ENCODE peak calls at places on chromosomes 4 and X, in seven cellular contexts. One of them, this sample, is unnamed.

GRCh38 chr4:25007608-25008007 is 23.1 kb downstream of the LGI2 start:
- DNase-seq in activated CD4-positive, alpha-beta T cell treated with anti-CD3 and anti-CD28 coated beads, Interleukin-2, amount 10 ng/mL, durations not matched to agents 7 days and 5 days: no peak
- DNase-seq in stimulated activated CD8-positive, alpha-beta memory T cell treated with anti-CD3 and anti-CD28 coated beads, Interleukin-7, amount 100 ng/mL, for 24 hours: no peak
- DNase-seq in NCI-H2081: no peak
- DNase-seq in NCI-H69: no peak
- DNase-seq in Jurkat, Clone E6-1: no peak
- DNase-seq in hepatocyte: no peak
- DNase-seq in this sample: no peak

GRCh38 chr4:100118213-100118612 is 72.1 kb downstream of the DDIT4L start:
- DNase-seq in activated CD4-positive, alpha-beta T cell treated with anti-CD3 and anti-CD28 coated beads, Interleukin-2, amount 10 ng/mL, durations not matched to agents 7 days and 5 days: no peak
- DNase-seq in stimulated activated CD8-positive, alpha-beta memory T cell treated with anti-CD3 and anti-CD28 coated beads, Interleukin-7, amount 100 ng/mL, for 24 hours: no peak
- DNase-seq in NCI-H2081: no peak
- DNase-seq in NCI-H69: peak
- DNase-seq in Jurkat, Clone E6-1: no peak
- DNase-seq in hepatocyte: no peak
- DNase-seq in this sample: peak

GRCh38 chr4:176849076-176849475 is 56.4 kb upstream of the VEGFC start:
- DNase-seq in activated CD4-positive, alpha-beta T cell treated with anti-CD3 and anti-CD28 coated beads, Interleukin-2, amount 10 ng/mL, durations not matched to agents 7 days and 5 days: no peak
- DNase-seq in stimulated activated CD8-positive, alpha-beta memory T cell treated with anti-CD3 and anti-CD28 coated beads, Interleukin-7, amount 100 ng/mL, for 24 hours: no peak
- DNase-seq in NCI-H2081: no peak
- DNase-seq in NCI-H69: no peak
- DNase-seq in Jurkat, Clone E6-1: no peak
- DNase-seq in hepatocyte: no peak
- DNase-seq in this sample: no peak

GRCh38 chr4:156672492-156672891 is 299.1 kb downstream of the PDGFC start:
- DNase-seq in activated CD4-positive, alpha-beta T cell treated with anti-CD3 and anti-CD28 coated beads, Interleukin-2, amount 10 ng/mL, durations not matched to agents 7 days and 5 days: no peak
- DNase-seq in stimulated activated CD8-positive, alpha-beta memory T cell treated with anti-CD3 and anti-CD28 coated beads, Interleukin-7, amount 100 ng/mL, for 24 hours: no peak
- DNase-seq in NCI-H2081: no peak
- DNase-seq in NCI-H69: peak
- DNase-seq in Jurkat, Clone E6-1: no peak
- DNase-seq in hepatocyte: no peak
- DNase-seq in this sample: peak

GRCh38 chr4:96016615-96017299 is 176.9 kb downstream of the PDHA2 start:
- DNase-seq in activated CD4-positive, alpha-beta T cell treated with anti-CD3 and anti-CD28 coated beads, Interleukin-2, amount 10 ng/mL, durations not matched to agents 7 days and 5 days: no peak
- DNase-seq in stimulated activated CD8-positive, alpha-beta memory T cell treated with anti-CD3 and anti-CD28 coated beads, Interleukin-7, amount 100 ng/mL, for 24 hours: no peak
- DNase-seq in NCI-H2081: no peak
- DNase-seq in NCI-H69: no peak
- DNase-seq in Jurkat, Clone E6-1: no peak
- DNase-seq in hepatocyte: peak
- DNase-seq in this sample: no peak

GRCh38 chrX:15416133-15416993 is 32.1 kb upstream of the VEGFD start:
- DNase-seq in activated CD4-positive, alpha-beta T cell treated with anti-CD3 and anti-CD28 coated beads, Interleukin-2, amount 10 ng/mL, durations not matched to agents 7 days and 5 days: no peak
- DNase-seq in stimulated activated CD8-positive, alpha-beta memory T cell treated with anti-CD3 and anti-CD28 coated beads, Interleukin-7, amount 100 ng/mL, for 24 hours: no peak
- DNase-seq in NCI-H2081: no peak
- DNase-seq in NCI-H69: no peak
- DNase-seq in Jurkat, Clone E6-1: no peak
- DNase-seq in hepatocyte: no peak
- DNase-seq in this sample: no peak

GRCh38 chrX:15930585-15930984 is 76.0 kb upstream of the AP1S2 start:
- DNase-seq in activated CD4-positive, alpha-beta T cell treated with anti-CD3 and anti-CD28 coated beads, Interleukin-2, amount 10 ng/mL, durations not matched to agents 7 days and 5 days: no peak
- DNase-seq in stimulated activated CD8-positive, alpha-beta memory T cell treated with anti-CD3 and anti-CD28 coated beads, Interleukin-7, amount 100 ng/mL, for 24 hours: no peak
- DNase-seq in NCI-H2081: peak
- DNase-seq in NCI-H69: peak
- DNase-seq in Jurkat, Clone E6-1: peak
- DNase-seq in hepatocyte: peak
- DNase-seq in this sample: peak

GRCh38 chr4:150251752-150252190 is 173.5 kb downstream of the DCLK2 start:
- DNase-seq in activated CD4-positive, alpha-beta T cell treated with anti-CD3 and anti-CD28 coated beads, Interleukin-2, amount 10 ng/mL, durations not matched to agents 7 days and 5 days: no peak
- DNase-seq in stimulated activated CD8-positive, alpha-beta memory T cell treated with anti-CD3 and anti-CD28 coated beads, Interleukin-7, amount 100 ng/mL, for 24 hours: no peak
- DNase-seq in NCI-H2081: no peak
- DNase-seq in NCI-H69: peak
- DNase-seq in Jurkat, Clone E6-1: no peak
- DNase-seq in hepatocyte: no peak
- DNase-seq in this sample: peak

GRCh38 chr4:25875281-25875745 is 12.5 kb upstream of the SEL1L3 start:
- DNase-seq in activated CD4-positive, alpha-beta T cell treated with anti-CD3 and anti-CD28 coated beads, Interleukin-2, amount 10 ng/mL, durations not matched to agents 7 days and 5 days: no peak
- DNase-seq in stimulated activated CD8-positive, alpha-beta memory T cell treated with anti-CD3 and anti-CD28 coated beads, Interleukin-7, amount 100 ng/mL, for 24 hours: no peak
- DNase-seq in NCI-H2081: no peak
- DNase-seq in NCI-H69: no peak
- DNase-seq in Jurkat, Clone E6-1: no peak
- DNase-seq in hepatocyte: no peak
- DNase-seq in this sample: no peak

GRCh38 chr4:38073596-38074234 is 113.5 kb downstream of the PTTG2 start:
- DNase-seq in activated CD4-positive, alpha-beta T cell treated with anti-CD3 and anti-CD28 coated beads, Interleukin-2, amount 10 ng/mL, durations not matched to agents 7 days and 5 days: no peak
- DNase-seq in stimulated activated CD8-positive, alpha-beta memory T cell treated with anti-CD3 and anti-CD28 coated beads, Interleukin-7, amount 100 ng/mL, for 24 hours: no peak
- DNase-seq in NCI-H2081: no peak
- DNase-seq in NCI-H69: no peak
- DNase-seq in Jurkat, Clone E6-1: no peak
- DNase-seq in hepatocyte: no peak
- DNase-seq in this sample: no peak

GRCh38 chr4:113179091-113179490 is 129.6 kb downstream of the ANK2 start:
- DNase-seq in activated CD4-positive, alpha-beta T cell treated with anti-CD3 and anti-CD28 coated beads, Interleukin-2, amount 10 ng/mL, durations not matched to agents 7 days and 5 days: no peak
- DNase-seq in stimulated activated CD8-positive, alpha-beta memory T cell treated with anti-CD3 and anti-CD28 coated beads, Interleukin-7, amount 100 ng/mL, for 24 hours: no peak
- DNase-seq in NCI-H2081: no peak
- DNase-seq in NCI-H69: no peak
- DNase-seq in Jurkat, Clone E6-1: no peak
- DNase-seq in hepatocyte: no peak
- DNase-seq in this sample: no peak

GRCh38 chr4:6435010-6435409 is 37.4 kb downstream of the PPP2R2C start:
- DNase-seq in activated CD4-positive, alpha-beta T cell treated with anti-CD3 and anti-CD28 coated beads, Interleukin-2, amount 10 ng/mL, durations not matched to agents 7 days and 5 days: no peak
- DNase-seq in stimulated activated CD8-positive, alpha-beta memory T cell treated with anti-CD3 and anti-CD28 coated beads, Interleukin-7, amount 100 ng/mL, for 24 hours: no peak
- DNase-seq in NCI-H2081: no peak
- DNase-seq in NCI-H69: no peak
- DNase-seq in Jurkat, Clone E6-1: no peak
- DNase-seq in hepatocyte: no peak
- DNase-seq in this sample: no peak

GRCh38 chr4:8231551-8232049 is 32.5 kb downstream of the SH3TC1 start:
- DNase-seq in activated CD4-positive, alpha-beta T cell treated with anti-CD3 and anti-CD28 coated beads, Interleukin-2, amount 10 ng/mL, durations not matched to agents 7 days and 5 days: no peak
- DNase-seq in stimulated activated CD8-positive, alpha-beta memory T cell treated with anti-CD3 and anti-CD28 coated beads, Interleukin-7, amount 100 ng/mL, for 24 hours: no peak
- DNase-seq in NCI-H2081: no peak
- DNase-seq in NCI-H69: no peak
- DNase-seq in Jurkat, Clone E6-1: no peak
- DNase-seq in hepatocyte: no peak
- DNase-seq in this sample: no peak

GRCh38 chrX:6184900-6185515 is 43.7 kb downstream of the NLGN4X start:
- DNase-seq in activated CD4-positive, alpha-beta T cell treated with anti-CD3 and anti-CD28 coated beads, Interleukin-2, amount 10 ng/mL, durations not matched to agents 7 days and 5 days: no peak
- DNase-seq in stimulated activated CD8-positive, alpha-beta memory T cell treated with anti-CD3 and anti-CD28 coated beads, Interleukin-7, amount 100 ng/mL, for 24 hours: no peak
- DNase-seq in NCI-H2081: peak
- DNase-seq in NCI-H69: peak
- DNase-seq in Jurkat, Clone E6-1: no peak
- DNase-seq in hepatocyte: no peak
- DNase-seq in this sample: peak

GRCh38 chrX:17860811-17861495 is at the start of gene RAI2:
- DNase-seq in activated CD4-positive, alpha-beta T cell treated with anti-CD3 and anti-CD28 coated beads, Interleukin-2, amount 10 ng/mL, durations not matched to agents 7 days and 5 days: peak
- DNase-seq in stimulated activated CD8-positive, alpha-beta memory T cell treated with anti-CD3 and anti-CD28 coated beads, Interleukin-7, amount 100 ng/mL, for 24 hours: no peak
- DNase-seq in NCI-H2081: peak
- DNase-seq in NCI-H69: peak
- DNase-seq in Jurkat, Clone E6-1: no peak
- DNase-seq in hepatocyte: peak
- DNase-seq in this sample: peak

GRCh38 chr4:141350122-141350904 is 129.6 kb downstream of the ZNF330 start:
- DNase-seq in activated CD4-positive, alpha-beta T cell treated with anti-CD3 and anti-CD28 coated beads, Interleukin-2, amount 10 ng/mL, durations not matched to agents 7 days and 5 days: no peak
- DNase-seq in stimulated activated CD8-positive, alpha-beta memory T cell treated with anti-CD3 and anti-CD28 coated beads, Interleukin-7, amount 100 ng/mL, for 24 hours: no peak
- DNase-seq in NCI-H2081: peak
- DNase-seq in NCI-H69: peak
- DNase-seq in Jurkat, Clone E6-1: no peak
- DNase-seq in hepatocyte: peak
- DNase-seq in this sample: peak

GRCh38 chrX:153521034-153521433 is 3.6 kb downstream of the ATP2B3 start:
- DNase-seq in activated CD4-positive, alpha-beta T cell treated with anti-CD3 and anti-CD28 coated beads, Interleukin-2, amount 10 ng/mL, durations not matched to agents 7 days and 5 days: no peak
- DNase-seq in stimulated activated CD8-positive, alpha-beta memory T cell treated with anti-CD3 and anti-CD28 coated beads, Interleukin-7, amount 100 ng/mL, for 24 hours: no peak
- DNase-seq in NCI-H2081: no peak
- DNase-seq in NCI-H69: peak
- DNase-seq in Jurkat, Clone E6-1: no peak
- DNase-seq in hepatocyte: no peak
- DNase-seq in this sample: no peak

GRCh38 chr4:183540498-183540953 is 35.7 kb downstream of the ING2 start:
- DNase-seq in activated CD4-positive, alpha-beta T cell treated with anti-CD3 and anti-CD28 coated beads, Interleukin-2, amount 10 ng/mL, durations not matched to agents 7 days and 5 days: no peak
- DNase-seq in stimulated activated CD8-positive, alpha-beta memory T cell treated with anti-CD3 and anti-CD28 coated beads, Interleukin-7, amount 100 ng/mL, for 24 hours: no peak
- DNase-seq in NCI-H2081: no peak
- DNase-seq in NCI-H69: no peak
- DNase-seq in Jurkat, Clone E6-1: no peak
- DNase-seq in hepatocyte: no peak
- DNase-seq in this sample: peak

GRCh38 chrX:140157143-140157542 is 191.8 kb upstream of the CXorf66 start:
- DNase-seq in activated CD4-positive, alpha-beta T cell treated with anti-CD3 and anti-CD28 coated beads, Interleukin-2, amount 10 ng/mL, durations not matched to agents 7 days and 5 days: no peak
- DNase-seq in stimulated activated CD8-positive, alpha-beta memory T cell treated with anti-CD3 and anti-CD28 coated beads, Interleukin-7, amount 100 ng/mL, for 24 hours: no peak
- DNase-seq in NCI-H2081: no peak
- DNase-seq in NCI-H69: no peak
- DNase-seq in Jurkat, Clone E6-1: no peak
- DNase-seq in hepatocyte: no peak
- DNase-seq in this sample: no peak

GRCh38 chr4:7073526-7074390 is 5.9 kb upstream of the GRPEL1 start:
- DNase-seq in activated CD4-positive, alpha-beta T cell treated with anti-CD3 and anti-CD28 coated beads, Interleukin-2, amount 10 ng/mL, durations not matched to agents 7 days and 5 days: peak
- DNase-seq in stimulated activated CD8-positive, alpha-beta memory T cell treated with anti-CD3 and anti-CD28 coated beads, Interleukin-7, amount 100 ng/mL, for 24 hours: no peak
- DNase-seq in NCI-H2081: peak
- DNase-seq in NCI-H69: peak
- DNase-seq in Jurkat, Clone E6-1: peak
- DNase-seq in hepatocyte: peak
- DNase-seq in this sample: peak

GRCh38 chr4:111400736-111401135 is 744.5 kb upstream of the FAM241A start:
- DNase-seq in activated CD4-positive, alpha-beta T cell treated with anti-CD3 and anti-CD28 coated beads, Interleukin-2, amount 10 ng/mL, durations not matched to agents 7 days and 5 days: no peak
- DNase-seq in stimulated activated CD8-positive, alpha-beta memory T cell treated with anti-CD3 and anti-CD28 coated beads, Interleukin-7, amount 100 ng/mL, for 24 hours: no peak
- DNase-seq in NCI-H2081: peak
- DNase-seq in NCI-H69: peak
- DNase-seq in Jurkat, Clone E6-1: no peak
- DNase-seq in hepatocyte: peak
- DNase-seq in this sample: peak

GRCh38 chrX:11757729-11758399 is at the start of gene MSL3:
- DNase-seq in activated CD4-positive, alpha-beta T cell treated with anti-CD3 and anti-CD28 coated beads, Interleukin-2, amount 10 ng/mL, durations not matched to agents 7 days and 5 days: no peak
- DNase-seq in stimulated activated CD8-positive, alpha-beta memory T cell treated with anti-CD3 and anti-CD28 coated beads, Interleukin-7, amount 100 ng/mL, for 24 hours: no peak
- DNase-seq in NCI-H2081: peak
- DNase-seq in NCI-H69: peak
- DNase-seq in Jurkat, Clone E6-1: peak
- DNase-seq in hepatocyte: peak
- DNase-seq in this sample: peak

GRCh38 chr4:140103676-140104075 is 50.3 kb downstream of the MAML3 start:
- DNase-seq in activated CD4-positive, alpha-beta T cell treated with anti-CD3 and anti-CD28 coated beads, Interleukin-2, amount 10 ng/mL, durations not matched to agents 7 days and 5 days: peak
- DNase-seq in stimulated activated CD8-positive, alpha-beta memory T cell treated with anti-CD3 and anti-CD28 coated beads, Interleukin-7, amount 100 ng/mL, for 24 hours: no peak
- DNase-seq in NCI-H2081: peak
- DNase-seq in NCI-H69: peak
- DNase-seq in Jurkat, Clone E6-1: no peak
- DNase-seq in hepatocyte: no peak
- DNase-seq in this sample: no peak

GRCh38 chrX:148298737-148299136 is 201.7 kb upstream of the AFF2 start:
- DNase-seq in activated CD4-positive, alpha-beta T cell treated with anti-CD3 and anti-CD28 coated beads, Interleukin-2, amount 10 ng/mL, durations not matched to agents 7 days and 5 days: no peak
- DNase-seq in stimulated activated CD8-positive, alpha-beta memory T cell treated with anti-CD3 and anti-CD28 coated beads, Interleukin-7, amount 100 ng/mL, for 24 hours: no peak
- DNase-seq in NCI-H2081: no peak
- DNase-seq in NCI-H69: no peak
- DNase-seq in Jurkat, Clone E6-1: no peak
- DNase-seq in hepatocyte: no peak
- DNase-seq in this sample: no peak

GRCh38 chrX:20418379-20418778 is 151.7 kb upstream of the RPS6KA3 start:
- DNase-seq in activated CD4-positive, alpha-beta T cell treated with anti-CD3 and anti-CD28 coated beads, Interleukin-2, amount 10 ng/mL, durations not matched to agents 7 days and 5 days: no peak
- DNase-seq in stimulated activated CD8-positive, alpha-beta memory T cell treated with anti-CD3 and anti-CD28 coated beads, Interleukin-7, amount 100 ng/mL, for 24 hours: no peak
- DNase-seq in NCI-H2081: no peak
- DNase-seq in NCI-H69: no peak
- DNase-seq in Jurkat, Clone E6-1: no peak
- DNase-seq in hepatocyte: no peak
- DNase-seq in this sample: no peak